ENCODE peak calls at places on chromosomes 1 and 21, in eight cellular contexts. I is hypothalamus, S is esophagus squamous epithelium, L is pancreas, U is progenitor cell of endocrine pancreas, G is ovary, J is activated B cell treated with CpG ODN at 0.5 μM for 24 hours, F is NAMALWA. W is an unnamed sample.

GRCh38 chr1:33286451-33287185 is 30.3 kb downstream of the ZNF362 start:
- DNase-seq in I (no peak), S (no peak), L (peak), U (no peak), G (no peak), J (no peak), F (no peak), W (no peak)

GRCh38 chr1:203506821-203507220 is 12.9 kb downstream of the OPTC start:
- DNase-seq in I (no peak), S (no peak), L (no peak), U (no peak), G (no peak), J (no peak), F (no peak), W (no peak)

GRCh38 chr1:2210786-2211185 is 16.2 kb upstream of the FAAP20 start:
- DNase-seq in I (no peak), S (no peak), L (no peak), U (no peak), G (peak), J (no peak), F (no peak), W (no peak)

GRCh38 chr1:983736-984475 is 2.0 kb upstream of the PERM1 start:
- DNase-seq in I (no peak), S (no peak), L (peak), U (peak), G (peak), J (peak), F (peak), W (no peak)

GRCh38 chr1:225763815-225764548 is 13.6 kb upstream of the SRP9 start:
- DNase-seq in I (no peak), S (no peak), L (no peak), U (no peak), G (peak), J (no peak), F (no peak), W (no peak)

GRCh38 chr1:156491151-156491949 is 9.2 kb downstream of the MEF2D start:
- DNase-seq in I (no peak), S (no peak), L (no peak), U (no peak), G (no peak), J (no peak), F (peak), W (no peak)

GRCh38 chr1:2848006-2848670 is 46.6 kb upstream of the TTC34 start:
- DNase-seq in I (no peak), S (no peak), L (no peak), U (no peak), G (no peak), J (no peak), F (no peak), W (no peak)

GRCh38 chr1:214422137-214422671 is 129.2 kb downstream of the PTPN14 start:
- DNase-seq in I (no peak), S (no peak), L (no peak), U (no peak), G (no peak), J (no peak), F (no peak), W (no peak)

GRCh38 chr1:207404849-207405525 is 49.1 kb upstream of the CR2 start:
- DNase-seq in I (no peak), S (no peak), L (no peak), U (no peak), G (no peak), J (no peak), F (peak), W (peak)

GRCh38 chr1:99728494-99729235 is 37.8 kb downstream of the FRRS1 start:
- DNase-seq in I (no peak), S (no peak), L (no peak), U (no peak), G (no peak), J (no peak), F (peak), W (no peak)

GRCh38 chr1:207261971-207262370 is 59.5 kb upstream of the CD55 start:
- DNase-seq in I (no peak), S (no peak), L (no peak), U (no peak), G (no peak), J (no peak), F (no peak), W (no peak)

GRCh38 chr1:151612506-151613274 is 840 bp downstream of the SNX27 start:
- DNase-seq in I (peak), S (no peak), L (no peak), U (peak), G (peak), J (no peak), F (peak), W (no peak)

GRCh38 chr21:15549671-15550070 is 180.1 kb upstream of the USP25 start:
- DNase-seq in I (no peak), S (no peak), L (no peak), U (no peak), G (no peak), J (no peak), F (no peak), W (no peak)

GRCh38 chr1:206955476-206956312 is 9.4 kb upstream of the PIGR start:
- DNase-seq in I (no peak), S (no peak), L (no peak), U (no peak), G (no peak), J (no peak), F (no peak), W (no peak)

GRCh38 chr1:116686175-116686574 is 18.6 kb upstream of the IGSF3 start:
- DNase-seq in I (no peak), S (no peak), L (no peak), U (no peak), G (no peak), J (no peak), F (no peak), W (no peak)

GRCh38 chr1:111597433-111597832 is 22.2 kb upstream of the RAP1A start:
- DNase-seq in I (no peak), S (no peak), L (no peak), U (no peak), G (no peak), J (no peak), F (no peak), W (no peak)

GRCh38 chr1:15279576-15280230 is 32.7 kb downstream of the FHAD1 start:
- DNase-seq in I (no peak), S (no peak), L (no peak), U (no peak), G (no peak), J (no peak), F (no peak), W (no peak)

GRCh38 chr1:221415626-221416025 is 326.3 kb downstream of the DUSP10 start:
- DNase-seq in I (no peak), S (no peak), L (no peak), U (no peak), G (no peak), J (no peak), F (no peak), W (no peak)

GRCh38 chr1:109351457-109351856 is 44.6 kb upstream of the MYBPHL start:
- DNase-seq in I (no peak), S (no peak), L (no peak), U (no peak), G (no peak), J (no peak), F (no peak), W (no peak)

GRCh38 chr1:85692730-85693314 is 15.4 kb downstream of the ZNHIT6 start:
- DNase-seq in I (no peak), S (no peak), L (no peak), U (no peak), G (no peak), J (no peak), F (peak), W (no peak)

GRCh38 chr1:85047472-85048295 is 616 bp downstream of the MCOLN3 start:
- DNase-seq in I (no peak), S (no peak), L (peak), U (peak), G (peak), J (peak), F (no peak), W (peak)

GRCh38 chr1:70353641-70354331 is 736 bp downstream of the ANKRD13C start:
- DNase-seq in I (no peak), S (no peak), L (no peak), U (peak), G (no peak), J (no peak), F (peak), W (no peak)

GRCh38 chr1:69706473-69706872 is 138.8 kb downstream of the LRRC7 start:
- DNase-seq in I (no peak), S (no peak), L (no peak), U (no peak), G (no peak), J (no peak), F (no peak), W (no peak)